ENCODE peak calls at places on chromosomes 16 and 17, in ten cellular contexts. One of them, this sample, is unnamed.

GRCh38 chr17:45980855-45981254 is 18.2 kb upstream of the STH start:
- DNase-seq in germinal center: no peak
- DNase-seq in ovary: no peak
- DNase-seq in EL: no peak
- DNase-seq in SK-N-SH: no peak
- DNase-seq in lung microvascular endothelial cell: no peak
- DNase-seq in activated CD4-positive, alpha-beta T cell treated with anti-CD3 and anti-CD28 coated beads, Interleukin-2, amount 50 U/mL, for 1 hour: no peak
- DNase-seq in activated gamma-delta T cell treated with anti-CD3 and anti-CD28 coated beads, Interleukin-2, amount 50 U/mL, for 16 hours: no peak
- DNase-seq in NCI-H524: no peak
- DNase-seq in HFFc6: no peak
- DNase-seq in this sample: no peak

GRCh38 chr16:30761427-30761927 is 385 bp downstream of the CFAP119 start:
- DNase-seq in ovary: peak
- DNase-seq in SK-N-SH: peak
- DNase-seq in lung microvascular endothelial cell: peak
- DNase-seq in HFFc6: peak
- DNase-seq in germinal center: peak
- DNase-seq in activated CD4-positive, alpha-beta T cell treated with anti-CD3 and anti-CD28 coated beads, Interleukin-2, amount 50 U/mL, for 1 hour: peak
- DNase-seq in activated gamma-delta T cell treated with anti-CD3 and anti-CD28 coated beads, Interleukin-2, amount 50 U/mL, for 16 hours: no peak
- DNase-seq in EL: peak
- DNase-seq in NCI-H524: peak
- DNase-seq in this sample: no peak

GRCh38 chr17:44361292-44362055 is 2.2 kb downstream of the FAM171A2 start:
- DNase-seq in activated CD4-positive, alpha-beta T cell treated with anti-CD3 and anti-CD28 coated beads, Interleukin-2, amount 50 U/mL, for 1 hour: no peak
- DNase-seq in ovary: no peak
- DNase-seq in SK-N-SH: no peak
- DNase-seq in activated gamma-delta T cell treated with anti-CD3 and anti-CD28 coated beads, Interleukin-2, amount 50 U/mL, for 16 hours: no peak
- DNase-seq in NCI-H524: no peak
- DNase-seq in germinal center: no peak
- DNase-seq in lung microvascular endothelial cell: no peak
- DNase-seq in HFFc6: no peak
- DNase-seq in EL: no peak
- DNase-seq in this sample: no peak

GRCh38 chr17:2542456-2542855 is 30.8 kb upstream of the METTL16 start:
- DNase-seq in NCI-H524: no peak
- DNase-seq in EL: no peak
- DNase-seq in lung microvascular endothelial cell: no peak
- DNase-seq in activated gamma-delta T cell treated with anti-CD3 and anti-CD28 coated beads, Interleukin-2, amount 50 U/mL, for 16 hours: no peak
- DNase-seq in SK-N-SH: no peak
- DNase-seq in HFFc6: no peak
- DNase-seq in germinal center: no peak
- DNase-seq in activated CD4-positive, alpha-beta T cell treated with anti-CD3 and anti-CD28 coated beads, Interleukin-2, amount 50 U/mL, for 1 hour: no peak
- DNase-seq in ovary: no peak
- DNase-seq in this sample: no peak

GRCh38 chr16:57384248-57385070 is 12.2 kb downstream of the CX3CL1 start:
- DNase-seq in EL: no peak
- DNase-seq in HFFc6: no peak
- DNase-seq in germinal center: peak
- DNase-seq in NCI-H524: no peak
- DNase-seq in activated CD4-positive, alpha-beta T cell treated with anti-CD3 and anti-CD28 coated beads, Interleukin-2, amount 50 U/mL, for 1 hour: no peak
- DNase-seq in ovary: no peak
- DNase-seq in SK-N-SH: no peak
- DNase-seq in lung microvascular endothelial cell: no peak
- DNase-seq in activated gamma-delta T cell treated with anti-CD3 and anti-CD28 coated beads, Interleukin-2, amount 50 U/mL, for 16 hours: no peak
- DNase-seq in this sample: no peak

GRCh38 chr16:56277040-56277439 is 85.8 kb downstream of the GNAO1 start:
- DNase-seq in germinal center: no peak
- DNase-seq in activated CD4-positive, alpha-beta T cell treated with anti-CD3 and anti-CD28 coated beads, Interleukin-2, amount 50 U/mL, for 1 hour: no peak
- DNase-seq in activated gamma-delta T cell treated with anti-CD3 and anti-CD28 coated beads, Interleukin-2, amount 50 U/mL, for 16 hours: no peak
- DNase-seq in ovary: no peak
- DNase-seq in HFFc6: no peak
- DNase-seq in SK-N-SH: peak
- DNase-seq in NCI-H524: peak
- DNase-seq in lung microvascular endothelial cell: no peak
- DNase-seq in EL: no peak
- DNase-seq in this sample: no peak

GRCh38 chr17:82837586-82838320 is 2.1 kb downstream of the ZNF750 start:
- DNase-seq in germinal center: no peak
- DNase-seq in activated CD4-positive, alpha-beta T cell treated with anti-CD3 and anti-CD28 coated beads, Interleukin-2, amount 50 U/mL, for 1 hour: no peak
- DNase-seq in lung microvascular endothelial cell: no peak
- DNase-seq in ovary: no peak
- DNase-seq in SK-N-SH: no peak
- DNase-seq in EL: no peak
- DNase-seq in HFFc6: no peak
- DNase-seq in activated gamma-delta T cell treated with anti-CD3 and anti-CD28 coated beads, Interleukin-2, amount 50 U/mL, for 16 hours: no peak
- DNase-seq in NCI-H524: no peak
- DNase-seq in this sample: no peak

GRCh38 chr16:50323335-50324011 is 45.3 kb downstream of the BRD7 start:
- DNase-seq in lung microvascular endothelial cell: peak
- DNase-seq in SK-N-SH: peak
- DNase-seq in ovary: no peak
- DNase-seq in activated CD4-positive, alpha-beta T cell treated with anti-CD3 and anti-CD28 coated beads, Interleukin-2, amount 50 U/mL, for 1 hour: no peak
- DNase-seq in activated gamma-delta T cell treated with anti-CD3 and anti-CD28 coated beads, Interleukin-2, amount 50 U/mL, for 16 hours: no peak
- DNase-seq in HFFc6: peak
- DNase-seq in EL: peak
- DNase-seq in NCI-H524: peak
- DNase-seq in germinal center: no peak
- DNase-seq in this sample: no peak